ENCODE peak calls at places on chromosomes 4 and X, in five cellular contexts. One of them, this sample, is unnamed.

GRCh38 chr4:185748901-185749390 is 63.0 kb downstream of the SORBS2 start:
- DNase-seq in thyroid gland: no peak
- DNase-seq in transverse colon: no peak
- DNase-seq in ovary: no peak
- DNase-seq in gastrocnemius medialis: no peak
- DNase-seq in this sample: no peak

GRCh38 chr4:168574581-168575295 is 77.9 kb downstream of the PALLD start:
- DNase-seq in thyroid gland: no peak
- DNase-seq in gastrocnemius medialis: no peak
- DNase-seq in ovary: no peak
- DNase-seq in transverse colon: no peak
- DNase-seq in this sample: no peak

GRCh38 chr4:47926667-47927258 is 12.4 kb upstream of the NFXL1 start:
- DNase-seq in thyroid gland: peak
- DNase-seq in transverse colon: peak
- DNase-seq in gastrocnemius medialis: no peak
- DNase-seq in ovary: peak
- DNase-seq in this sample: no peak

GRCh38 chrX:46673596-46673995 is 85.3 kb downstream of the SLC9A7 start:
- DNase-seq in ovary: no peak
- DNase-seq in thyroid gland: no peak
- DNase-seq in transverse colon: no peak
- DNase-seq in gastrocnemius medialis: no peak
- DNase-seq in this sample: no peak

GRCh38 chr4:6445403-6446129 is 26.8 kb downstream of the PPP2R2C start:
- DNase-seq in transverse colon: no peak
- DNase-seq in thyroid gland: no peak
- DNase-seq in gastrocnemius medialis: no peak
- DNase-seq in ovary: no peak
- DNase-seq in this sample: no peak

GRCh38 chrX:109845996-109846395 is 112.9 kb upstream of the ACSL4 start:
- DNase-seq in thyroid gland: no peak
- DNase-seq in ovary: no peak
- DNase-seq in gastrocnemius medialis: no peak
- DNase-seq in transverse colon: no peak
- DNase-seq in this sample: no peak

GRCh38 chr4:57916479-57916878 is 806.3 kb upstream of the IGFBP7 start:
- DNase-seq in transverse colon: no peak
- DNase-seq in thyroid gland: no peak
- DNase-seq in ovary: no peak
- DNase-seq in gastrocnemius medialis: no peak
- DNase-seq in this sample: no peak

GRCh38 chr4:98557497-98557896 is 100.9 kb downstream of the TSPAN5 start:
- DNase-seq in gastrocnemius medialis: no peak
- DNase-seq in transverse colon: no peak
- DNase-seq in thyroid gland: no peak
- DNase-seq in ovary: no peak
- DNase-seq in this sample: no peak

GRCh38 chr4:5267418-5267817 is 216.1 kb downstream of the STK32B start:
- DNase-seq in thyroid gland: no peak
- DNase-seq in gastrocnemius medialis: no peak
- DNase-seq in ovary: no peak
- DNase-seq in transverse colon: no peak
- DNase-seq in this sample: no peak

GRCh38 chrX:23756165-23756564 is 13.1 kb upstream of the ACOT9 start:
- DNase-seq in ovary: no peak
- DNase-seq in thyroid gland: peak
- DNase-seq in gastrocnemius medialis: no peak
- DNase-seq in transverse colon: peak
- DNase-seq in this sample: no peak

GRCh38 chr4:157918036-157918832 is 254.6 kb downstream of the GASK1B start:
- DNase-seq in transverse colon: no peak
- DNase-seq in gastrocnemius medialis: no peak
- DNase-seq in thyroid gland: no peak
- DNase-seq in ovary: no peak
- DNase-seq in this sample: no peak

GRCh38 chr4:38160487-38161207 is 200.4 kb downstream of the PTTG2 start:
- DNase-seq in gastrocnemius medialis: peak
- DNase-seq in thyroid gland: no peak
- DNase-seq in ovary: no peak
- DNase-seq in transverse colon: peak
- DNase-seq in this sample: peak

GRCh38 chrX:17027931-17028330 is 81.5 kb downstream of the REPS2 start:
- DNase-seq in gastrocnemius medialis: no peak
- DNase-seq in ovary: no peak
- DNase-seq in thyroid gland: no peak
- DNase-seq in transverse colon: no peak
- DNase-seq in this sample: no peak

GRCh38 chr4:56786955-56787354 is 34.5 kb downstream of the SPINK2 start:
- DNase-seq in ovary: peak
- DNase-seq in thyroid gland: no peak
- DNase-seq in transverse colon: peak
- DNase-seq in gastrocnemius medialis: no peak
- DNase-seq in this sample: peak

DNA sequence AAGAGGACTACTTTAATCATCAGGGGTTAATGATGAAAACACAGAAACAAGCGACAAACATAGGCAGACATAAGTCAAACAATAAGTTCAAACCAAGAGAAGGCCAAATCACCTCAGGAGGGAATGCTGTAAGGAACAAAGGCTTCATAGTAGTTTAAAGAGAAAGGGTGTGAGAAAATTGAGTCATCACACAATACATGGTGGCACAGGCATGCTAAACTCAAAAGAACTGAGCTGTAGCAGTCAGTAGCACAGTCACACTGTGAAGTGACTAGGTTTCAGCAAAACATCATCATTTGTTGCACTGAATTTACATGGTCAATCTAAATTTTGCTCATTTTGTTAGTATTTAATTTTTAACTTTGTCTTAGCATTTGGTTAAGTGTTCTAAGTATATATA is 24.2 kb downstream of the SMC1A start:
- DNase-seq in ovary: no peak
- DNase-seq in gastrocnemius medialis: no peak
- DNase-seq in transverse colon: no peak
- DNase-seq in thyroid gland: no peak
- DNase-seq in this sample: no peak
- TF ChIP-seq POLR2A in ovary: no peak
- TF ChIP-seq POLR2A in gastrocnemius medialis: no peak
- TF ChIP-seq POLR2A in transverse colon: no peak
- TF ChIP-seq POLR2A in thyroid gland: no peak
- TF ChIP-seq POLR2A in this sample: no peak

GRCh38 chrX:144327515-144327914 is 443.6 kb downstream of the UBE2NL start:
- DNase-seq in gastrocnemius medialis: no peak
- DNase-seq in thyroid gland: no peak
- DNase-seq in ovary: no peak
- DNase-seq in transverse colon: no peak
- DNase-seq in this sample: peak
- TF ChIP-seq POLR2A in gastrocnemius medialis: no peak
- TF ChIP-seq POLR2A in thyroid gland: no peak
- TF ChIP-seq POLR2A in ovary: no peak
- TF ChIP-seq POLR2A in transverse colon: no peak
- TF ChIP-seq POLR2A in this sample: no peak

DNA sequence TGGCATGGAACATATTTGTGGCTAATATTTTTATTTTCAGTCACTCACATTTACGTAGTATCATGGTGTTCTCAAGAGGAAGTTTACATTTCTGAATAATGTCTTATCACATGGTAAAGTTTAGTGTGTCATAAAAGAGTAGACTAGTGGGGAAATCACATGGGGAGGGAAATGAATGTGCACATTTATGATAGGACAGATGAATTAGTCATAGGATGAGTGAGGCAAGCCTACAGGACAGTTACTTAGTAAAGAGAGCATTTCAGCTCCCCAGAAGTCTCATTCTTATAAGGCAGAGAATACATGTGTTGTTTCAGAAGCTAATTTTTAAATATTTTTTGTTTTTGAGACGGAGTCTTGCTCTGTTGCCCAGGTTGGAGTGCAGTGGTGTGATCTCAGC is 6.2 kb downstream of the GK start:
- DNase-seq in gastrocnemius medialis: no peak
- DNase-seq in transverse colon: no peak
- DNase-seq in ovary: no peak
- DNase-seq in thyroid gland: no peak
- DNase-seq in this sample: peak
- TF ChIP-seq POLR2A in gastrocnemius medialis: no peak
- TF ChIP-seq POLR2A in transverse colon: no peak
- TF ChIP-seq POLR2A in ovary: no peak
- TF ChIP-seq POLR2A in thyroid gland: no peak
- TF ChIP-seq POLR2A in this sample: no peak

GRCh38 chrX:40156472-40157227 is 58.9 kb upstream of the BCOR start:
- DNase-seq in transverse colon: no peak
- DNase-seq in thyroid gland: no peak
- DNase-seq in gastrocnemius medialis: no peak
- DNase-seq in ovary: no peak
- DNase-seq in this sample: no peak

GRCh38 chrX:40155617-40156471 is 58.1 kb upstream of the BCOR start:
- DNase-seq in thyroid gland: no peak
- DNase-seq in ovary: no peak
- DNase-seq in gastrocnemius medialis: no peak
- DNase-seq in transverse colon: no peak
- DNase-seq in this sample: no peak

GRCh38 chrX:40153335-40154221 is 55.8 kb upstream of the BCOR start:
- DNase-seq in transverse colon: peak
- DNase-seq in gastrocnemius medialis: no peak
- DNase-seq in ovary: peak
- DNase-seq in thyroid gland: peak
- DNase-seq in this sample: peak

GRCh38 chrX:40154229-40154852 is 56.6 kb upstream of the BCOR start:
- DNase-seq in thyroid gland: peak
- DNase-seq in transverse colon: no peak
- DNase-seq in ovary: peak
- DNase-seq in gastrocnemius medialis: no peak
- DNase-seq in this sample: peak

DNA sequence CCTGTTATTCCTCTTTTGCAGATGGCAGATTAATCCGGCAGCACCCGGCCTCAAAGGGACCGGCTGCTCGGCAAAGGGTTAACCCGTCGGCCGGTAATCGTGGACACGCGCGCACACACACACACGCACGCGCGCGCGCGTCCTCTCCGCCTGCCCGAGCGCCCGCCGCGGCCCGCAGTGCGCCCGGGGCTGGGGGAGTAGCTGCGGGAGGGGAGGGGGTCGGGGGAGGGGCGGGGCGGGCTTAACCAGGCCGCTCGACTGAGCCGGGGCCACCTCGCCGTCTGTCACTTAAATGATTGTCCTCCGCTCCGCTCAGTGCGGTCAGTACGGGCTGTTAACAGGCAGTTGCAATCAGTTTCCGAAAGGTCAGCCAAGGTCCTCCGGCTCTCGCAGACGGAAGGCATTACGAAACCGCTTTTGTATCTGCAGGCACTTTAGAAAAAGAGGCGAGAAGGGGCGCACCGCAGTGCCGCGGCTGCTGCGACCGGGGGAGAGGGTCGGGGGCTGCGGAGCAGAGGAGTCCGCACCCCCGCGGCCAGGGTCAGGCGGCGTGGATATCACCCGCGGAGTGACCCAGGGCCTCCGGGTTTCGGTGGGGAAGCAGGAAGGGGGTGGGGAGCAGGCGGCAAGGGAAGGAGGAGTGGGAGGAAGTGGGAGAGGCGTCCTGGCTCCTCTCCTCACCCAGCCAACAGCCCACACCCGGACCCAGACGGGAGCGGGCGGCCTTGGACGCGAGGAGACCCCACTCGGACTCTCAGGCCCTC is 57.3 kb upstream of the BCOR start:
- DNase-seq in ovary: peak
- DNase-seq in gastrocnemius medialis: peak
- DNase-seq in transverse colon: peak
- DNase-seq in thyroid gland: peak
- DNase-seq in this sample: no peak
- TF ChIP-seq POLR2A in ovary: peak
- TF ChIP-seq POLR2A in gastrocnemius medialis: peak
- TF ChIP-seq POLR2A in transverse colon: no peak
- TF ChIP-seq POLR2A in thyroid gland: no peak
- TF ChIP-seq POLR2A in this sample: no peak

GRCh38 chrX:9995855-9996339 is 28.7 kb downstream of the CLDN34 start:
- DNase-seq in gastrocnemius medialis: peak
- DNase-seq in transverse colon: peak
- DNase-seq in thyroid gland: peak
- DNase-seq in ovary: peak
- DNase-seq in this sample: peak

GRCh38 chrX:9992724-9993123 is 25.6 kb downstream of the CLDN34 start:
- DNase-seq in thyroid gland: no peak
- DNase-seq in transverse colon: no peak
- DNase-seq in gastrocnemius medialis: no peak
- DNase-seq in ovary: no peak
- DNase-seq in this sample: no peak

GRCh38 chrX:9997041-9997440 is 29.9 kb downstream of the CLDN34 start:
- DNase-seq in thyroid gland: no peak
- DNase-seq in gastrocnemius medialis: no peak
- DNase-seq in transverse colon: no peak
- DNase-seq in ovary: no peak
- DNase-seq in this sample: no peak

GRCh38 chrX:10001496-10001895 is 34.3 kb downstream of the CLDN34 start:
- DNase-seq in thyroid gland: no peak
- DNase-seq in gastrocnemius medialis: no peak
- DNase-seq in transverse colon: no peak
- DNase-seq in ovary: no peak
- DNase-seq in this sample: no peak

GRCh38 chrX:9997524-9997923 is 30.4 kb downstream of the CLDN34 start:
- DNase-seq in gastrocnemius medialis: no peak
- DNase-seq in transverse colon: no peak
- DNase-seq in thyroid gland: no peak
- DNase-seq in ovary: no peak
- DNase-seq in this sample: no peak
- TF ChIP-seq POLR2A in gastrocnemius medialis: no peak
- TF ChIP-seq POLR2A in transverse colon: no peak
- TF ChIP-seq POLR2A in thyroid gland: no peak
- TF ChIP-seq POLR2A in ovary: no peak
- TF ChIP-seq POLR2A in this sample: no peak

GRCh38 chrX:153969904-153970397 is 1.7 kb downstream of the HCFC1 start:
- DNase-seq in transverse colon: no peak
- DNase-seq in thyroid gland: peak
- DNase-seq in gastrocnemius medialis: no peak
- DNase-seq in ovary: peak
- DNase-seq in this sample: no peak

GRCh38 chrX:153970398-153971123 is 1.1 kb downstream of the HCFC1 start:
- DNase-seq in ovary: peak
- DNase-seq in transverse colon: no peak
- DNase-seq in thyroid gland: peak
- DNase-seq in gastrocnemius medialis: no peak
- DNase-seq in this sample: no peak

GRCh38 chrX:153972368-153973126 is at the start of gene TMEM187:
- DNase-seq in transverse colon: peak
- DNase-seq in gastrocnemius medialis: peak
- DNase-seq in thyroid gland: peak
- DNase-seq in ovary: peak
- DNase-seq in this sample: peak

GRCh38 chrX:153971632-153972367 is at the start of gene HCFC1:
- DNase-seq in ovary: peak
- DNase-seq in gastrocnemius medialis: peak
- DNase-seq in transverse colon: peak
- DNase-seq in thyroid gland: peak
- DNase-seq in this sample: peak

GRCh38 chrX:153971124-153971631 is 440 bp downstream of the HCFC1 start:
- DNase-seq in thyroid gland: peak
- DNase-seq in gastrocnemius medialis: peak
- DNase-seq in transverse colon: peak
- DNase-seq in ovary: peak
- DNase-seq in this sample: peak
- TF ChIP-seq POLR2A in thyroid gland: peak
- TF ChIP-seq POLR2A in gastrocnemius medialis: peak
- TF ChIP-seq POLR2A in transverse colon: peak
- TF ChIP-seq POLR2A in ovary: peak
- TF ChIP-seq POLR2A in this sample: peak